ENCODE peak calls at places on chromosomes 6 and 20, in ten cellular contexts. Q is CD8-positive, alpha-beta T cell; L is PC-9; I is OCI-LY7; R is ovary; P is cardiac muscle cell; C is breast epithelium; J is fibroblast of lung; F is esophagus squamous epithelium; B is heart right ventricle. M is an unnamed sample.

GRCh38 chr20:21981607-21982344 is 276.3 kb downstream of the PAX1 start:
- DNase-seq in Q (no peak), L (no peak), I (no peak), R (no peak), J (peak), B (peak), C (no peak), P (no peak), F (no peak), M (no peak)

GRCh38 chr20:46087161-46087560 is 2.6 kb downstream of the NCOA5 start:
- DNase-seq in Q (no peak), B (no peak), C (no peak), F (no peak), P (no peak), R (no peak), L (peak), I (peak), J (peak), M (no peak)

GRCh38 chr20:37226889-37227288 is 34.7 kb downstream of the GHRH start:
- DNase-seq in L (no peak), F (no peak), R (peak), I (no peak), B (peak), P (no peak), C (no peak), J (peak), Q (no peak), M (no peak)

GRCh38 chr20:12262747-12263146 is 345.1 kb downstream of the BTBD3 start:
- DNase-seq in F (no peak), J (peak), C (no peak), R (no peak), L (no peak), I (no peak), B (no peak), Q (no peak), P (no peak), M (no peak)

GRCh38 chr20:8829232-8829631 is 239.7 kb upstream of the PLCB4 start:
- DNase-seq in C (no peak), I (no peak), F (no peak), B (no peak), Q (no peak), J (no peak), R (no peak), P (no peak), L (no peak), M (no peak)

GRCh38 chr20:22379472-22379871 is 204.9 kb downstream of the FOXA2 start:
- DNase-seq in Q (no peak), L (peak), I (no peak), R (no peak), B (no peak), F (no peak), P (no peak), J (peak), C (no peak), M (no peak)

GRCh38 chr20:4891364-4891763 is 109.9 kb downstream of the SLC23A2 start:
- DNase-seq in F (no peak), I (no peak), R (no peak), J (no peak), B (no peak), C (no peak), L (no peak), Q (no peak), P (no peak), M (peak)

GRCh38 chr6:20483902-20484497 is 50.3 kb upstream of the CDKAL1 start:
- DNase-seq in L (no peak), F (no peak), B (no peak), C (no peak), J (peak), I (no peak), Q (no peak), P (no peak), R (no peak), M (no peak)

GRCh38 chr20:9306521-9306920 is 207.9 kb upstream of the LAMP5 start:
- DNase-seq in P (no peak), I (no peak), R (no peak), J (peak), B (no peak), Q (no peak), C (no peak), L (peak), F (no peak), M (no peak)

GRCh38 chr6:109009761-109010612 is 84.7 kb downstream of the SESN1 start:
- DNase-seq in B (no peak), F (no peak), C (no peak), R (no peak), P (no peak), J (peak), I (no peak), Q (no peak), L (no peak), M (no peak)

GRCh38 chr20:51803157-51803854 is 985 bp upstream of the SALL4 start:
- DNase-seq in J (no peak), Q (no peak), P (no peak), F (no peak), I (no peak), C (no peak), R (no peak), B (no peak), L (peak), M (no peak)

GRCh38 chr20:25139061-25139705 is 56.3 kb upstream of the ENTPD6 start:
- DNase-seq in I (peak), Q (no peak), P (peak), J (no peak), F (no peak), C (no peak), L (no peak), B (no peak), R (no peak), M (peak)

GRCh38 chr6:144351338-144351737 is 66.2 kb downstream of the UTRN start:
- DNase-seq in Q (no peak), F (no peak), J (no peak), I (no peak), L (no peak), B (no peak), C (no peak), R (no peak), P (no peak), M (no peak)

GRCh38 chr6:158161566-158162254 is 6.4 kb downstream of the SERAC1 start:
- DNase-seq in J (no peak), C (no peak), L (no peak), F (no peak), R (no peak), B (no peak), P (no peak), I (no peak), Q (no peak), M (no peak)

GRCh38 chr20:52953020-52953419 is 19.1 kb upstream of the TSHZ2 start:
- DNase-seq in P (no peak), R (no peak), J (peak), C (no peak), Q (no peak), B (no peak), L (no peak), F (no peak), I (no peak), M (no peak)

GRCh38 chr6:3847521-3847920 is 1.7 kb upstream of the FAM50B start:
- DNase-seq in I (no peak), L (no peak), F (no peak), Q (no peak), B (no peak), J (peak), R (no peak), C (no peak), P (no peak), M (no peak)

GRCh38 chr20:45970646-45971424 is 1.2 kb downstream of the ZNF335 start:
- DNase-seq in C (peak), B (peak), P (no peak), L (peak), Q (no peak), J (no peak), I (peak), F (no peak), R (no peak), M (no peak)

GRCh38 chr6:153215242-153215641 is 84.2 kb upstream of the RGS17 start:
- DNase-seq in P (no peak), C (no peak), L (no peak), R (no peak), J (peak), I (no peak), B (no peak), Q (no peak), F (no peak), M (no peak)

GRCh38 chr20:35007413-35007812 is 51.7 kb downstream of the MYH7B start:
- DNase-seq in R (peak), Q (no peak), L (no peak), J (no peak), I (no peak), F (no peak), B (no peak), C (no peak), P (no peak), M (peak)

GRCh38 chr6:40743690-40744446 is 156.7 kb upstream of the LRFN2 start:
- DNase-seq in J (no peak), Q (no peak), I (no peak), L (no peak), P (no peak), R (no peak), C (no peak), B (no peak), F (no peak), M (no peak)

GRCh38 chr6:116047173-116047933 is 13.3 kb downstream of the FRK start:
- DNase-seq in J (no peak), R (no peak), Q (no peak), F (no peak), P (no peak), I (peak), L (no peak), C (no peak), B (no peak), M (no peak)

GRCh38 chr6:77403424-77403823 is 59.9 kb downstream of the HTR1B start:
- DNase-seq in Q (no peak), B (no peak), L (peak), J (no peak), P (peak), I (no peak), C (no peak), F (no peak), R (no peak), M (no peak)

GRCh38 chr6:140566706-140567330 is 1192.4 kb upstream of the CITED2 start:
- DNase-seq in F (no peak), J (peak), Q (no peak), R (no peak), C (no peak), I (no peak), B (peak), L (no peak), P (peak), M (no peak)

GRCh38 chr6:89021629-89022028 is 58.2 kb upstream of the RNGTT start:
- DNase-seq in C (no peak), B (no peak), F (no peak), L (no peak), P (no peak), Q (no peak), I (no peak), J (no peak), R (no peak), M (no peak)

GRCh38 chr6:134175532-134176282 is 123.3 kb upstream of the SLC2A12 start:
- DNase-seq in B (peak), Q (peak), L (peak), J (peak), I (no peak), C (no peak), R (peak), F (peak), P (peak), M (peak)

GRCh38 chr6:170290306-170291128 is at the start of gene DLL1:
- DNase-seq in Q (no peak), C (no peak), I (no peak), R (no peak), J (no peak), B (peak), F (no peak), L (no peak), P (peak), M (peak)

GRCh38 chr20:56409521-56409920 is 2.5 kb upstream of the CASS4 start:
- DNase-seq in Q (no peak), C (no peak), P (no peak), J (peak), F (no peak), I (no peak), L (no peak), B (no peak), R (no peak), M (no peak)

GRCh38 chr6:1387632-1388031 is 1.7 kb upstream of the FOXF2 start:
- DNase-seq in I (no peak), C (no peak), Q (no peak), P (no peak), L (no peak), J (peak), B (no peak), R (no peak), F (no peak), M (no peak)

GRCh38 chr6:108712946-108713345 is 135.3 kb upstream of the ARMC2 start:
- DNase-seq in R (no peak), P (no peak), B (no peak), I (no peak), L (peak), J (no peak), C (no peak), F (no peak), Q (no peak), M (no peak)

GRCh38 chr6:39218868-39219567 is 10.3 kb downstream of the KCNK5 start:
- DNase-seq in Q (no peak), P (no peak), F (no peak), J (peak), L (no peak), R (no peak), I (peak), B (no peak), C (no peak), M (no peak)
- TF ChIP-seq CTCF in Q (no peak), P (no peak), F (no peak), J (no peak), L (no peak), R (no peak), I (no peak), B (no peak), C (no peak), M (no peak)

DNA sequence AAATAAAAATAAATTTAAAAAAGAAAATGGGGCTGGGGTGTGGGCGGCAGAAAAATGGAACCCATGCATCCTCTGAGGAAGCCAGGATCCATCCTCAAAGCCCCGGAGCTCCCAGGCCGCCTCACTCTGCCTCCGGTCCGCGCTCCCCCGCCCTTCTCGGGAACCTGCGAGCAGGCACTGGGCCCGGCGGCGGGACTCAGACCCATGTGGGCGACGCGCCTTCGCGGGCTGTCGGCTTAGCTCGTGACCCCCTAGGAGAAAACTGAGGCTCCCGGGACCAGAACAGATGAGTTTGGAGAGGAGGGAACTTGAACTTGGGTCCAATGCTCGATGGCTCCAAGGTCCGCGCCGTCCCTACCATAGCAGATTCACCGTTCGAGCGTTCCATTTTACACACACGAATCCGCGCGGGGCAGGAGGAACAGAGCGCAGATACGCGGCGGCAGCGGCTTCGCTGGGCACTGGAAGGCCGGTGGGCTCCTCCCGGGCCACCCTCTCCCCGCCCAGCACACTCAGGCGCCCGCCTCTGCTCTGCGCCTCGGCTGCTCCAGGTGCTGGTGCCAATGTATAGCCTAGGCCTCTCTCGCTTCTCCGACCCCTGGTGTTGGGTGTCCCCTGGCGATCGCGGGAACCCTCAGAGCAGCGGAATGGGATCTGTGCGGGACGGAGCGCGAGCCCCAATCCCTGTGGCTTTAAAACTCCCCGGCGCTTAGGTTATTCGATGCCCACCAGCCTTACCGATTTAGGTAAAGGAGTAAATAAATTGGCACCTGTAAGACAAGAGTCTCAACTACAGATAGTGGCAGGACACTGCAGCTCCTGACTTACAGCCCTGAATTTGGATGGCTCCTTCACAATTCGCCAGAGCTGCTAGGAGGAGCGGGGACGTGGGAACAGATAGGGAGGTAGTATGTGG is 39.2 kb downstream of the DPPA5 start:
- DNase-seq in F (no peak), J (no peak), P (no peak), L (no peak), Q (no peak), B (no peak), C (no peak), R (no peak), I (no peak), M (no peak)
- H3K4me3 ChIP-seq in F (peak), J (no peak), P (no peak), L (no peak), Q (no peak), B (no peak), C (no peak), R (no peak), I (no peak), M (peak)

GRCh38 chr6:52326540-52327364 is 35.2 kb upstream of the PAQR8 start:
- DNase-seq in C (no peak), F (no peak), I (no peak), R (no peak), B (no peak), L (no peak), P (no peak), Q (no peak), J (no peak), M (no peak)

GRCh38 chr6:52328303-52328662 is 33.7 kb upstream of the PAQR8 start:
- DNase-seq in P (no peak), L (no peak), J (no peak), F (no peak), I (no peak), B (no peak), C (no peak), R (no peak), Q (no peak), M (no peak)

GRCh38 chr6:52330470-52330869 is 31.5 kb upstream of the PAQR8 start:
- DNase-seq in P (peak), Q (no peak), F (no peak), I (no peak), R (no peak), C (no peak), J (no peak), B (no peak), L (peak), M (no peak)

GRCh38 chr6:52325695-52326471 is 36.1 kb upstream of the PAQR8 start:
- DNase-seq in F (no peak), L (no peak), I (no peak), J (no peak), P (peak), C (no peak), R (peak), Q (no peak), B (no peak), M (no peak)

GRCh38 chr6:52328721-52329120 is 33.2 kb upstream of the PAQR8 start:
- DNase-seq in P (no peak), L (no peak), B (no peak), R (no peak), J (no peak), F (no peak), Q (no peak), I (no peak), C (no peak), M (no peak)
- H3K27ac ChIP-seq in P (no peak), L (no peak), B (no peak), R (no peak), J (no peak), F (no peak), Q (no peak), I (peak), C (no peak), M (no peak)

GRCh38 chr6:25889877-25890853 is 16.1 kb upstream of the SLC17A3 start:
- DNase-seq in L (peak), J (peak), I (peak), P (peak), R (peak), F (no peak), C (no peak), B (peak), Q (no peak), M (no peak)
- TF ChIP-seq CTCF in L (peak), J (peak), I (peak), P (peak), R (no peak), F (peak), C (no peak), B (peak), Q (no peak), M (no peak)

GRCh38 chr6:166418691-166419143 is 36.0 kb upstream of the MPC1 start:
- DNase-seq in C (no peak), R (no peak), Q (no peak), F (no peak), P (no peak), J (no peak), B (no peak), I (no peak), L (no peak), M (no peak)

GRCh38 chr6:166420351-166420750 is 37.6 kb upstream of the MPC1 start:
- DNase-seq in L (no peak), C (no peak), B (no peak), Q (no peak), P (peak), I (no peak), J (peak), F (no peak), R (no peak), M (no peak)

GRCh38 chr6:166419268-166419667 is 36.5 kb upstream of the MPC1 start:
- DNase-seq in C (no peak), P (no peak), F (no peak), L (no peak), J (peak), Q (peak), R (no peak), B (no peak), I (peak), M (no peak)

GRCh38 chr6:166417285-166417691 is 34.5 kb upstream of the MPC1 start:
- DNase-seq in I (no peak), P (no peak), Q (peak), C (no peak), J (no peak), L (no peak), R (no peak), B (no peak), F (no peak), M (no peak)

GRCh38 chr6:166419717-166420116 is 37.0 kb upstream of the MPC1 start:
- DNase-seq in F (no peak), R (no peak), B (no peak), C (no peak), P (no peak), L (no peak), I (no peak), J (no peak), Q (no peak), M (no peak)
- H3K4me3 ChIP-seq in F (no peak), R (no peak), B (no peak), C (no peak), P (no peak), L (no peak), I (no peak), J (no peak), Q (no peak), M (no peak)

GRCh38 chr20:1818895-1819294 is 76.3 kb upstream of the SIRPA start:
- DNase-seq in I (no peak), F (no peak), B (no peak), R (no peak), C (no peak), L (no peak), P (no peak), J (no peak), Q (no peak), M (peak)

GRCh38 chr20:1820137-1821074 is 74.8 kb upstream of the SIRPA start:
- DNase-seq in B (no peak), L (no peak), F (no peak), Q (no peak), I (no peak), J (peak), C (no peak), P (no peak), R (no peak), M (peak)

GRCh38 chr20:1818247-1818840 is 76.9 kb upstream of the SIRPA start:
- DNase-seq in F (no peak), L (no peak), Q (no peak), I (no peak), B (no peak), C (no peak), J (no peak), P (no peak), R (no peak), M (no peak)

GRCh38 chr20:1817577-1818211 is 77.5 kb upstream of the SIRPA start:
- DNase-seq in B (no peak), F (no peak), Q (no peak), L (no peak), R (no peak), J (no peak), I (no peak), P (no peak), C (no peak), M (peak)

DNA sequence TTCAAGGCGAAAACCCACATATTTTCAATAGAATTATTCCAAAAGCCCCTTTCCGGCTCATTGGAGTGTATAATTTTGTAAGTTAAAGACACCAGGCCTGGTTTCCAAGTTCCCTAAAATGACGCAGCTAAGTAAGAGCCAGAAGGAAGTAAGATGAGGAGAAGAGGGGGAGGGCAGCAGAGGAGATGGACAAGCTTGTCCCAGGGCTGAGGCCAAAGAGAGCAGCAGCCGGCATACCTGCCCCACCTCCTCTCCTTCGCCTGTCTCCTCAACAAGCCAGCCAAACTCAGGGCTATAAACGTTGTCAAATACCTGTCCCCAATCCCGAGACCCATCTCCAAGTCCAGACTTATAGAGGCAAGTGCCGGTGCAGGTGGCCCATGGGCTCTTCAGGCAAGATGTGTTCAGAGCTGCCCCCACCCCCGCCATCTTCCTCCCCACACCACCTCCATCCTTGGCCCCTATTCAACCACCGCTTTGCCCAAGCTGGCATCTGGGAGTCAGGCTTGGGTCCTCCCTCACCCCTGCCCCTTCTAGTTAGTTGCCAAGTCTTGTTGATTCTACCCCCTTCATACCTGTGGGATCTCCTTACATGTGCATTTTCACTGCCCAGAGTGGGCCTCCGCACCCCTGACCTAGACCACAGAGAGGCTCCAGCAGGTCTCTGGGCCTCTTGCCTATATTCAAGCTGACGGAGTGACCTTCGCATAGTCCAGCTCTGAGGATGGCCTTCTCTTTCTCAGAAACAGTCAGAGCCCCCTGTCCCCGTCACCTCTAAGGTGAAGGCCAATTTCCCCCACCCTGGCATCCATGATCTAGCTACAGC is 75.7 kb upstream of the SIRPA start:
- DNase-seq in F (no peak), P (no peak), L (no peak), R (no peak), J (no peak), Q (no peak), I (no peak), B (no peak), C (no peak), M (peak)
- H3K27ac ChIP-seq in F (peak), P (no peak), L (no peak), R (no peak), J (no peak), Q (no peak), I (no peak), B (no peak), C (peak), M (peak)

M was measured in coronary artery.